ENCODE peak calls at places on chromosomes 5 and 9, in five cellular contexts. L, D, G, O and Z are unnamed samples.

GRCh38 chr9:105318729-105319513 is 74.5 kb downstream of the SLC44A1 start:
- DNase-seq in L (no peak), D (no peak), G (no peak), O (no peak), Z (no peak)

GRCh38 chr5:167050568-167051214 is 1240.8 kb upstream of the WWC1 start:
- DNase-seq in L (no peak), D (no peak), G (no peak), O (no peak), Z (no peak)

GRCh38 chr9:126421567-126422428 is 95.2 kb downstream of the MVB12B start:
- DNase-seq in L (no peak), D (no peak), G (no peak), O (no peak), Z (peak)

GRCh38 chr5:81140942-81141341 is 92.2 kb upstream of the CKMT2 start:
- DNase-seq in L (no peak), D (no peak), G (no peak), O (no peak), Z (no peak)

GRCh38 chr9:112174965-112175795 is at the start of gene SUSD1:
- DNase-seq in L (no peak), D (peak), G (no peak), O (peak), Z (peak)

GRCh38 chr5:127097288-127097687 is 24.0 kb upstream of the C5orf63 start:
- DNase-seq in L (no peak), D (no peak), G (no peak), O (no peak), Z (no peak)

GRCh38 chr5:15702102-15702501 is 202.1 kb downstream of the FBXL7 start:
- DNase-seq in L (no peak), D (peak), G (no peak), O (no peak), Z (no peak)

GRCh38 chr5:14816374-14816998 is 55.1 kb downstream of the ANKH start:
- DNase-seq in L (no peak), D (no peak), G (no peak), O (no peak), Z (no peak)

GRCh38 chr5:173786296-173787187 is 101.6 kb upstream of the CPEB4 start:
- DNase-seq in L (no peak), D (no peak), G (no peak), O (no peak), Z (peak)

GRCh38 chr5:158899792-158900191 is 199.9 kb downstream of the EBF1 start:
- DNase-seq in L (no peak), D (no peak), G (no peak), O (no peak), Z (no peak)

GRCh38 chr5:1538741-1539392 is 15.1 kb upstream of the LPCAT1 start:
- DNase-seq in L (no peak), D (no peak), G (no peak), O (no peak), Z (no peak)

GRCh38 chr9:76531231-76531775 is 72.3 kb downstream of the GCNT1 start:
- DNase-seq in L (no peak), D (no peak), G (no peak), O (no peak), Z (no peak)

GRCh38 chr5:194603-195209 is 3.4 kb downstream of the LRRC14B start:
- DNase-seq in L (no peak), D (no peak), G (no peak), O (no peak), Z (no peak)

GRCh38 chr5:61286446-61287132 is 45.5 kb upstream of the ZSWIM6 start:
- DNase-seq in L (no peak), D (no peak), G (no peak), O (no peak), Z (no peak)

GRCh38 chr9:133163559-133164208 is at the start of gene GBGT1:
- DNase-seq in L (no peak), D (no peak), G (peak), O (peak), Z (peak)

GRCh38 chr9:114968710-114969109 is 38.3 kb upstream of the TNFSF8 start:
- DNase-seq in L (no peak), D (no peak), G (no peak), O (no peak), Z (no peak)